ENCODE peak calls at places on chromosomes 1 and 21, in seven cellular contexts. Q is GM23248; F is fibroblast of lung; M is SK-N-SH; A is astrocyte; C is tibial nerve; R is effector memory CD4-positive, alpha-beta T cell. I is an unnamed sample.

GRCh38 chr1:183069562-183070216 is 46.5 kb downstream of the LAMC1 start:
- DNase-seq in R (no peak), C (no peak), F (no peak), A (peak; percentile 62), Q (peak; percentile 45), M (no peak), I (no peak)

GRCh38 chr1:80083892-80084291 is 1077.4 kb upstream of the ADGRL4 start:
- DNase-seq in F (no peak), R (no peak), Q (no peak), A (no peak), M (no peak), C (no peak), I (no peak)

GRCh38 chr1:25795955-25796806 is 3.8 kb upstream of the SELENON start:
- DNase-seq in Q (no peak), M (no peak), A (no peak), R (no peak), C (no peak), F (no peak), I (no peak)

GRCh38 chr1:150809651-150810050 is 1.6 kb upstream of the CTSK start:
- DNase-seq in Q (peak; percentile 82), C (no peak), F (peak; percentile 72), M (no peak), A (peak; percentile 63), R (no peak), I (no peak)

GRCh38 chr1:25619101-25619890 is 2.7 kb downstream of the MAN1C1 start:
- DNase-seq in M (peak; percentile 79), R (no peak), A (no peak), Q (peak; percentile 32), F (peak; percentile 24), C (no peak), I (peak; percentile 57)

GRCh38 chr1:113519561-113519960 is 129.2 kb downstream of the MAGI3 start:
- DNase-seq in M (no peak), A (peak; percentile 53), Q (peak; percentile 69), F (peak; percentile 18), R (no peak), C (no peak), I (no peak)

GRCh38 chr21:36165356-36165755 is 8.7 kb downstream of the DOP1B start:
- DNase-seq in A (no peak), Q (no peak), M (no peak), R (no peak), F (no peak), C (no peak), I (no peak)

GRCh38 chr1:205569411-205570172 is 62.2 kb downstream of the ELK4 start:
- DNase-seq in M (peak; percentile 50), C (no peak), F (no peak), A (no peak), R (no peak), Q (no peak), I (no peak)

GRCh38 chr1:160768295-160768657 is 27.7 kb upstream of the LY9 start:
- DNase-seq in R (peak; percentile 71), A (no peak), Q (peak; percentile 23), M (no peak), C (no peak), F (no peak), I (no peak)

GRCh38 chr1:22001409-22001808 is at the start of gene CELA3A:
- DNase-seq in C (no peak), R (no peak), Q (no peak), A (no peak), M (no peak), F (no peak), I (no peak)

GRCh38 chr1:236725638-236726037 is 39.3 kb downstream of the ACTN2 start:
- DNase-seq in C (no peak), R (no peak), F (no peak), M (no peak), A (no peak), Q (no peak), I (no peak)

GRCh38 chr1:154148787-154149186 is 6.1 kb downstream of the NUP210L start:
- DNase-seq in R (no peak), M (no peak), Q (peak; percentile 20), F (no peak), A (peak; percentile 25), C (no peak), I (no peak)

GRCh38 chr21:44817914-44818635 is at the start of gene SUMO3:
- DNase-seq in M (peak; percentile 98), C (peak; percentile 74), R (peak; percentile 78), A (peak; percentile 54), Q (peak; percentile 91), F (peak; percentile 79), I (peak; percentile 82)

GRCh38 chr1:26278303-26278702 is 1.6 kb upstream of the SH3BGRL3 start:
- DNase-seq in A (peak; percentile 63), M (no peak), C (peak; percentile 34), R (no peak), Q (peak; percentile 94), F (peak; percentile 93), I (no peak)

GRCh38 chr1:234958702-234959649 is 169.7 kb downstream of the TOMM20 start:
- DNase-seq in A (no peak), F (no peak), M (no peak), C (no peak), R (no peak), Q (no peak), I (no peak)

GRCh38 chr1:154478013-154478412 is 24.0 kb upstream of the TDRD10 start:
- DNase-seq in C (no peak), M (no peak), A (no peak), R (no peak), Q (no peak), F (no peak), I (no peak)

GRCh38 chr1:21295059-21295401 is 4.8 kb upstream of the ECE1 start:
- DNase-seq in A (peak; percentile 71), R (peak; percentile 34), F (no peak), C (no peak), Q (peak; percentile 57), M (no peak), I (no peak)

GRCh38 chr1:30834249-30834648 is 74.3 kb downstream of the SDC3 start:
- DNase-seq in A (no peak), M (no peak), Q (no peak), R (no peak), F (no peak), C (no peak), I (no peak)

GRCh38 chr1:210003501-210003900 is 65.5 kb downstream of the SYT14 start:
- DNase-seq in A (no peak), C (no peak), R (no peak), Q (peak; percentile 65), M (no peak), F (no peak), I (no peak)

GRCh38 chr1:204278254-204278653 is 64.5 kb upstream of the GOLT1A start:
- DNase-seq in C (no peak), M (no peak), A (no peak), Q (no peak), R (no peak), F (peak; percentile 43), I (no peak)

GRCh38 chr1:54219688-54220003 is 19.7 kb downstream of the MRPL37 start:
- DNase-seq in Q (no peak), C (no peak), A (no peak), R (no peak), F (no peak), M (no peak), I (no peak)

GRCh38 chr1:12620142-12620865 is 2.3 kb upstream of the DHRS3 start:
- DNase-seq in C (no peak), F (no peak), A (no peak), R (no peak), M (no peak), Q (peak; percentile 37), I (no peak)

GRCh38 chr1:219278288-219278687 is 104.6 kb downstream of the LYPLAL1 start:
- DNase-seq in Q (no peak), C (no peak), A (peak; percentile 60), F (no peak), R (no peak), M (no peak), I (no peak)

GRCh38 chr1:116066868-116067563 is 44.2 kb upstream of the MAB21L3 start:
- DNase-seq in C (peak; percentile 17), F (peak; percentile 96), A (peak; percentile 29), Q (peak; percentile 83), M (no peak), R (no peak), I (no peak)

GRCh38 chr1:36484099-36484498 is 1.4 kb upstream of the CSF3R start:
- DNase-seq in Q (no peak), C (no peak), F (no peak), R (no peak), A (no peak), M (no peak), I (no peak)

GRCh38 chr1:36482724-36483388 is at the start of gene CSF3R:
- DNase-seq in C (no peak), Q (no peak), R (no peak), M (no peak), F (no peak), A (no peak), I (no peak)

GRCh38 chr1:36486436-36487335 is 4.0 kb upstream of the CSF3R start:
- DNase-seq in R (no peak), A (no peak), M (no peak), C (peak; percentile 66), F (peak; percentile 49), Q (no peak), I (no peak)

GRCh38 chr1:36487906-36488305 is 5.2 kb upstream of the CSF3R start:
- DNase-seq in R (no peak), M (no peak), C (no peak), A (no peak), Q (no peak), F (no peak), I (no peak)

GRCh38 chr1:36486088-36486435 is 3.3 kb upstream of the CSF3R start:
- DNase-seq in Q (no peak), A (no peak), C (no peak), F (no peak), M (no peak), R (no peak), I (no peak)
- H3K27me3 ChIP-seq in Q (peaks cover 14% of the 10 kb centered on the region), A (peaks cover 13% of the 10 kb centered on the region), C (no peaks in the 10 kb centered on the region), F (peaks cover 9% of the 10 kb centered on the region), M (no peaks in the 10 kb centered on the region), R (no peaks in the 10 kb centered on the region), I (no peaks in the 10 kb centered on the region)

DNA sequence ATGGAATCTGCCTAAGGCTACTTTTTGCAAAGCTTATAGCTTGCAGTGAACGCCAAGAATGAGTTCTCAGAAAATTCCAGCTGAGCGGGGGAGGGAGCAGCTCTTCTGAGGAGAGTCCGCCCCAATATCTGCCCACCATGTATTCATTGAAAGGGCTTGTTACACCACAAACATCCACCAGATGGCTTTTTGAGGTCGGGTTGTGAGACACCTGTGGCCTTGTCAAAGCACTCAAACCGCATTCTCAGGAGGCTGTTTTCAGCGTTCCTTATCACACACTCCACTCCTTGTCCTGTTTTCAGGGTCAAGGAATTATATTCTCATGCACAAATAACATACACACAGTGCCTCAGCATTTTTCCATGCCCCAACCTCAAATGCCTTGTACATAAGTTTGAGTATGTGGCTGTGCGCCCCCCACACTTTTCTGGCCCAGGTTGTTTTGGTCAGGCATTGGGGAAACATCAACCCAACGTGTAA is 3.9 kb upstream of the C4BPB start:
- DNase-seq in A (peak; percentile 68), Q (peak; percentile 63), C (peak; percentile 64), M (peak; percentile 45), R (peak; percentile 33), F (peak; percentile 56), I (peak; percentile 44)
- H3K4me1 ChIP-seq in A (peaks cover 3% of the 10 kb centered on the region), Q (peaks cover 3% of the 10 kb centered on the region), C (peaks cover 4% of the 10 kb centered on the region), M (no peaks in the 10 kb centered on the region), R (no peaks in the 10 kb centered on the region), F (no peaks in the 10 kb centered on the region), I (no peaks in the 10 kb centered on the region)

GRCh38 chr1:46524843-46525242 is 26.6 kb downstream of the KNCN start:
- DNase-seq in R (no peak), A (no peak), M (no peak), Q (no peak), C (no peak), F (no peak), I (no peak)
- H3K27me3 ChIP-seq in R (peaks cover 5% of the 10 kb centered on the region), A (peaks cover 28% of the 10 kb centered on the region), M (no peaks in the 10 kb centered on the region), Q (peaks cover 11% of the 10 kb centered on the region), C (no peaks in the 10 kb centered on the region), F (peaks cover 24% of the 10 kb centered on the region), I (no peaks in the 10 kb centered on the region)

GRCh38 chr1:66929289-66929688 is 4.5 kb downstream of the MIER1 start:
- DNase-seq in M (no peak), R (no peak), C (no peak), Q (peak; percentile 23), F (no peak), A (no peak), I (no peak)
- H3K4me1 ChIP-seq in M (peaks cover 22% of the 10 kb centered on the region), R (peaks cover 12% of the 10 kb centered on the region), C (peaks cover 69% of the 10 kb centered on the region), Q (peaks cover 49% of the 10 kb centered on the region), F (peaks cover 7% of the 10 kb centered on the region), A (peaks cover 22% of the 10 kb centered on the region), I (no peaks in the 10 kb centered on the region)

I was measured in BE2C.